ENCODE peak calls at places on chromosomes 7 and 10, in seven cellular contexts. One of them, this sample, is unnamed.

GRCh38 chr10:125936331-125936730 is 40.0 kb downstream of the FANK1 start:
- DNase-seq in A549: no peak
- DNase-seq in endodermal cell: no peak
- DNase-seq in HEK293T: no peak
- DNase-seq in astrocyte of the hippocampus: peak
- DNase-seq in T follicular helper cell: no peak
- DNase-seq in WTC11: no peak
- DNase-seq in this sample: no peak

GRCh38 chr10:121696854-121697253 is 98.6 kb upstream of the FGFR2 start:
- DNase-seq in WTC11: peak
- DNase-seq in T follicular helper cell: no peak
- DNase-seq in endodermal cell: peak
- DNase-seq in A549: peak
- DNase-seq in astrocyte of the hippocampus: no peak
- DNase-seq in HEK293T: peak
- DNase-seq in this sample: no peak

GRCh38 chr7:95012001-95012400 is 104.6 kb downstream of the PPP1R9A start:
- DNase-seq in astrocyte of the hippocampus: peak
- DNase-seq in A549: no peak
- DNase-seq in endodermal cell: no peak
- DNase-seq in WTC11: no peak
- DNase-seq in T follicular helper cell: no peak
- DNase-seq in HEK293T: no peak
- DNase-seq in this sample: peak

GRCh38 chr10:79354141-79354540 is 6.9 kb downstream of the PPIF start:
- DNase-seq in WTC11: no peak
- DNase-seq in HEK293T: no peak
- DNase-seq in T follicular helper cell: no peak
- DNase-seq in astrocyte of the hippocampus: no peak
- DNase-seq in A549: no peak
- DNase-seq in endodermal cell: no peak
- DNase-seq in this sample: no peak

GRCh38 chr7:88205179-88205578 is 14.7 kb downstream of the SRI start:
- DNase-seq in HEK293T: no peak
- DNase-seq in astrocyte of the hippocampus: no peak
- DNase-seq in A549: no peak
- DNase-seq in T follicular helper cell: no peak
- DNase-seq in endodermal cell: no peak
- DNase-seq in WTC11: no peak
- DNase-seq in this sample: no peak

GRCh38 chr10:101047961-101048892 is 13.6 kb upstream of the KAZALD1 start:
- DNase-seq in A549: no peak
- DNase-seq in HEK293T: no peak
- DNase-seq in endodermal cell: peak
- DNase-seq in WTC11: peak
- DNase-seq in T follicular helper cell: no peak
- DNase-seq in astrocyte of the hippocampus: no peak
- DNase-seq in this sample: no peak

GRCh38 chr7:102874966-102875365 is 37.8 kb upstream of the LRRC17 start:
- DNase-seq in A549: no peak
- DNase-seq in HEK293T: no peak
- DNase-seq in T follicular helper cell: no peak
- DNase-seq in endodermal cell: no peak
- DNase-seq in astrocyte of the hippocampus: no peak
- DNase-seq in WTC11: no peak
- DNase-seq in this sample: no peak

GRCh38 chr7:131556055-131556911 is at the start of gene PODXL:
- DNase-seq in A549: peak
- DNase-seq in HEK293T: peak
- DNase-seq in T follicular helper cell: peak
- DNase-seq in astrocyte of the hippocampus: peak
- DNase-seq in endodermal cell: peak
- DNase-seq in WTC11: peak
- DNase-seq in this sample: peak

GRCh38 chr10:3192856-3193635 is 20.5 kb upstream of the PITRM1 start:
- DNase-seq in WTC11: peak
- DNase-seq in A549: peak
- DNase-seq in HEK293T: peak
- DNase-seq in astrocyte of the hippocampus: peak
- DNase-seq in T follicular helper cell: peak
- DNase-seq in endodermal cell: peak
- DNase-seq in this sample: no peak

GRCh38 chr10:52864459-52865106 is 92.0 kb upstream of the MBL2 start:
- DNase-seq in astrocyte of the hippocampus: peak
- DNase-seq in T follicular helper cell: no peak
- DNase-seq in endodermal cell: peak
- DNase-seq in A549: no peak
- DNase-seq in HEK293T: no peak
- DNase-seq in WTC11: peak
- DNase-seq in this sample: peak

GRCh38 chr7:21966271-21966670 is 20.6 kb upstream of the CDCA7L start:
- DNase-seq in endodermal cell: no peak
- DNase-seq in A549: no peak
- DNase-seq in T follicular helper cell: no peak
- DNase-seq in HEK293T: no peak
- DNase-seq in WTC11: no peak
- DNase-seq in astrocyte of the hippocampus: no peak
- DNase-seq in this sample: no peak

GRCh38 chr10:84269773-84270172 is 24.9 kb downstream of the RGR start:
- DNase-seq in A549: no peak
- DNase-seq in endodermal cell: peak
- DNase-seq in HEK293T: no peak
- DNase-seq in astrocyte of the hippocampus: peak
- DNase-seq in WTC11: no peak
- DNase-seq in T follicular helper cell: no peak
- DNase-seq in this sample: peak

GRCh38 chr10:116278832-116279231 is 5.8 kb upstream of the GFRA1 start:
- DNase-seq in WTC11: no peak
- DNase-seq in endodermal cell: no peak
- DNase-seq in astrocyte of the hippocampus: peak
- DNase-seq in HEK293T: no peak
- DNase-seq in T follicular helper cell: no peak
- DNase-seq in A549: no peak
- DNase-seq in this sample: no peak

GRCh38 chr10:110461530-110461929 is 36.2 kb upstream of the DUSP5 start:
- DNase-seq in WTC11: no peak
- DNase-seq in astrocyte of the hippocampus: no peak
- DNase-seq in endodermal cell: no peak
- DNase-seq in HEK293T: no peak
- DNase-seq in A549: no peak
- DNase-seq in T follicular helper cell: no peak
- DNase-seq in this sample: no peak

GRCh38 chr10:132861116-132861691 is 75.3 kb upstream of the NKX6-2 start:
- DNase-seq in T follicular helper cell: no peak
- DNase-seq in astrocyte of the hippocampus: no peak
- DNase-seq in endodermal cell: peak
- DNase-seq in WTC11: peak
- DNase-seq in A549: no peak
- DNase-seq in HEK293T: no peak
- DNase-seq in this sample: no peak

GRCh38 chr7:6164491-6164890 is 107.9 kb downstream of the CYTH3 start:
- DNase-seq in A549: peak
- DNase-seq in HEK293T: peak
- DNase-seq in WTC11: peak
- DNase-seq in astrocyte of the hippocampus: no peak
- DNase-seq in endodermal cell: peak
- DNase-seq in T follicular helper cell: no peak
- DNase-seq in this sample: no peak

GRCh38 chr7:69962077-69962855 is 364.0 kb downstream of the AUTS2 start:
- DNase-seq in astrocyte of the hippocampus: peak
- DNase-seq in T follicular helper cell: no peak
- DNase-seq in HEK293T: no peak
- DNase-seq in endodermal cell: no peak
- DNase-seq in WTC11: no peak
- DNase-seq in A549: no peak
- DNase-seq in this sample: no peak

GRCh38 chr10:124742418-124743187 is 1.6 kb downstream of the FAM53B start:
- DNase-seq in HEK293T: peak
- DNase-seq in A549: peak
- DNase-seq in T follicular helper cell: no peak
- DNase-seq in WTC11: no peak
- DNase-seq in endodermal cell: peak
- DNase-seq in astrocyte of the hippocampus: peak
- DNase-seq in this sample: no peak

GRCh38 chr7:111741811-111742240 is 179.5 kb upstream of the IMMP2L start:
- DNase-seq in astrocyte of the hippocampus: peak
- DNase-seq in WTC11: peak
- DNase-seq in endodermal cell: peak
- DNase-seq in HEK293T: peak
- DNase-seq in T follicular helper cell: peak
- DNase-seq in A549: peak
- DNase-seq in this sample: peak

GRCh38 chr7:138074121-138074520 is 2.1 kb upstream of the AKR1D1 start:
- DNase-seq in astrocyte of the hippocampus: no peak
- DNase-seq in WTC11: no peak
- DNase-seq in A549: no peak
- DNase-seq in HEK293T: no peak
- DNase-seq in T follicular helper cell: no peak
- DNase-seq in endodermal cell: no peak
- DNase-seq in this sample: peak

GRCh38 chr7:98323597-98324322 is 42.3 kb downstream of the BRI3 start:
- DNase-seq in WTC11: peak
- DNase-seq in endodermal cell: peak
- DNase-seq in astrocyte of the hippocampus: peak
- DNase-seq in HEK293T: no peak
- DNase-seq in T follicular helper cell: no peak
- DNase-seq in A549: no peak
- DNase-seq in this sample: no peak

GRCh38 chr10:33365871-33366411 is 31.5 kb upstream of the NRP1 start:
- DNase-seq in astrocyte of the hippocampus: peak
- DNase-seq in A549: peak
- DNase-seq in WTC11: no peak
- DNase-seq in T follicular helper cell: no peak
- DNase-seq in HEK293T: no peak
- DNase-seq in endodermal cell: no peak
- DNase-seq in this sample: peak

GRCh38 chr10:24869354-24870016 is 82.9 kb downstream of the PRTFDC1 start:
- DNase-seq in HEK293T: no peak
- DNase-seq in astrocyte of the hippocampus: peak
- DNase-seq in endodermal cell: no peak
- DNase-seq in A549: no peak
- DNase-seq in WTC11: no peak
- DNase-seq in T follicular helper cell: no peak
- DNase-seq in this sample: peak

GRCh38 chr10:11300563-11300962 is 282.9 kb downstream of the CELF2 start:
- DNase-seq in endodermal cell: no peak
- DNase-seq in WTC11: no peak
- DNase-seq in T follicular helper cell: no peak
- DNase-seq in HEK293T: no peak
- DNase-seq in A549: no peak
- DNase-seq in astrocyte of the hippocampus: no peak
- DNase-seq in this sample: no peak

GRCh38 chr7:67760971-67761370 is 764.3 kb downstream of the TYW1 start:
- DNase-seq in T follicular helper cell: no peak
- DNase-seq in astrocyte of the hippocampus: peak
- DNase-seq in HEK293T: no peak
- DNase-seq in endodermal cell: no peak
- DNase-seq in A549: no peak
- DNase-seq in WTC11: no peak
- DNase-seq in this sample: peak

GRCh38 chr10:10361486-10361885 is 656.2 kb upstream of the CELF2 start:
- DNase-seq in endodermal cell: peak
- DNase-seq in T follicular helper cell: no peak
- DNase-seq in HEK293T: no peak
- DNase-seq in astrocyte of the hippocampus: peak
- DNase-seq in A549: no peak
- DNase-seq in WTC11: peak
- DNase-seq in this sample: no peak

GRCh38 chr7:155811560-155811894 is 736 bp downstream of the SHH start:
- DNase-seq in endodermal cell: peak
- DNase-seq in A549: no peak
- DNase-seq in WTC11: no peak
- DNase-seq in astrocyte of the hippocampus: no peak
- DNase-seq in T follicular helper cell: no peak
- DNase-seq in HEK293T: no peak
- DNase-seq in this sample: no peak

GRCh38 chr10:112785089-112785488 is 165.0 kb upstream of the TCF7L2 start:
- DNase-seq in T follicular helper cell: no peak
- DNase-seq in A549: no peak
- DNase-seq in endodermal cell: no peak
- DNase-seq in WTC11: no peak
- DNase-seq in astrocyte of the hippocampus: no peak
- DNase-seq in HEK293T: no peak
- DNase-seq in this sample: no peak

GRCh38 chr7:131255242-131255641 is 72.4 kb upstream of the MKLN1 start:
- DNase-seq in astrocyte of the hippocampus: no peak
- DNase-seq in WTC11: no peak
- DNase-seq in A549: no peak
- DNase-seq in T follicular helper cell: no peak
- DNase-seq in endodermal cell: no peak
- DNase-seq in HEK293T: no peak
- DNase-seq in this sample: no peak

GRCh38 chr7:141558544-141559183 is 7.5 kb downstream of the AGK start:
- DNase-seq in T follicular helper cell: no peak
- DNase-seq in HEK293T: no peak
- DNase-seq in WTC11: no peak
- DNase-seq in astrocyte of the hippocampus: peak
- DNase-seq in endodermal cell: no peak
- DNase-seq in A549: no peak
- DNase-seq in this sample: no peak

GRCh38 chr10:102837230-102837721 is at the start of gene CYP17A1:
- DNase-seq in WTC11: no peak
- DNase-seq in HEK293T: no peak
- DNase-seq in astrocyte of the hippocampus: peak
- DNase-seq in A549: no peak
- DNase-seq in T follicular helper cell: no peak
- DNase-seq in endodermal cell: no peak
- DNase-seq in this sample: peak

GRCh38 chr7:51222916-51223315 is 93.7 kb downstream of the COBL start:
- DNase-seq in HEK293T: no peak
- DNase-seq in astrocyte of the hippocampus: no peak
- DNase-seq in WTC11: no peak
- DNase-seq in A549: no peak
- DNase-seq in T follicular helper cell: no peak
- DNase-seq in endodermal cell: no peak
- DNase-seq in this sample: no peak

This sample was measured in NCI-H226.